ENCODE peak calls at places on chromosomes 11 and 22, in five cellular contexts. B, I, O, N and P are unnamed samples.

GRCh38 chr22:50703726-50704509 is 31.3 kb downstream of the SHANK3 start:
- DNase-seq in B (no peak), I (no peak), O (no peak), N (no peak), P (no peak)

GRCh38 chr22:43534916-43535315 is 123.1 kb downstream of the MPPED1 start:
- DNase-seq in B (no peak), I (no peak), O (no peak), N (no peak), P (no peak)

GRCh38 chr22:17945851-17946690 is 78.3 kb downstream of the MICAL3 start:
- DNase-seq in B (no peak), I (no peak), O (no peak), N (no peak), P (no peak)

GRCh38 chr11:120550007-120550406 is 38.5 kb downstream of the GRIK4 start:
- DNase-seq in B (no peak), I (no peak), O (no peak), N (no peak), P (no peak)

GRCh38 chr11:27717377-27717776 is 17.1 kb upstream of the BDNF start:
- DNase-seq in B (no peak), I (peak), O (peak), N (no peak), P (no peak)

GRCh38 chr11:82080160-82080559 is 653.5 kb downstream of the FAM181B start:
- DNase-seq in B (no peak), I (peak), O (peak), N (no peak), P (peak)

GRCh38 chr11:14969922-14970323 is 2.2 kb downstream of the CALCA start:
- DNase-seq in B (no peak), I (no peak), O (no peak), N (peak), P (peak)

GRCh38 chr22:47460870-47461269 is 698.4 kb downstream of the TBC1D22A start:
- DNase-seq in B (no peak), I (no peak), O (no peak), N (no peak), P (no peak)

GRCh38 chr11:1762537-1763302 is 1.0 kb downstream of the CTSD start:
- DNase-seq in B (peak), I (no peak), O (peak), N (peak), P (no peak)

GRCh38 chr11:16778286-16778685 is 39.8 kb downstream of the C11orf58 start:
- DNase-seq in B (no peak), I (no peak), O (no peak), N (no peak), P (no peak)

GRCh38 chr11:5809122-5809519 is 397 bp downstream of the OR52N2 start:
- DNase-seq in B (no peak), I (no peak), O (no peak), N (no peak), P (no peak)

GRCh38 chr11:57335343-57336110 is at the start of gene SSRP1:
- DNase-seq in B (peak), I (peak), O (peak), N (peak), P (peak)

GRCh38 chr11:78312712-78313111 is 104.9 kb downstream of the GAB2 start:
- DNase-seq in B (no peak), I (no peak), O (no peak), N (no peak), P (no peak)

GRCh38 chr11:82718307-82718706 is 15.4 kb downstream of the FAM181B start:
- DNase-seq in B (peak), I (peak), O (peak), N (no peak), P (peak)

GRCh38 chr11:843818-844692 is 1.4 kb downstream of the TSPAN4 start:
- DNase-seq in B (peak), I (peak), O (no peak), N (peak), P (peak)

GRCh38 chr11:70073881-70074371 is 4.2 kb upstream of the ANO1 start:
- DNase-seq in B (no peak), I (peak), O (no peak), N (peak), P (peak)